ENCODE peak calls at places on chromosomes 5 and 9, in five cellular contexts. O, D, U, C and P are unnamed samples.

GRCh38 chr5:29001666-29002065 is 1963.3 kb upstream of the CDH9 start:
- DNase-seq in O (no peak), D (no peak), U (no peak), C (no peak), P (no peak)

GRCh38 chr9:95078934-95079333 is 238.6 kb downstream of the FANCC start:
- DNase-seq in O (no peak), D (peak; percentile 11), U (no peak), C (no peak), P (no peak)

GRCh38 chr9:129237804-129238203 is 59.7 kb upstream of the IER5L start:
- DNase-seq in O (no peak), D (no peak), U (no peak), C (no peak), P (no peak)

GRCh38 chr5:67095346-67095871 is 101.2 kb downstream of the CD180 start:
- DNase-seq in O (no peak), D (peak; percentile 81), U (peak; percentile 44), C (peak; percentile 91), P (no peak)

GRCh38 chr5:14153932-14154646 is 10.9 kb downstream of the TRIO start:
- DNase-seq in O (no peak), D (peak; percentile 81), U (peak; percentile 91), C (peak; percentile 85), P (no peak)

GRCh38 chr5:137695651-137696428 is 40.0 kb downstream of the KLHL3 start:
- DNase-seq in O (peak; percentile 7), D (peak; percentile 17), U (no peak), C (peak; percentile 66), P (peak; percentile 5)

GRCh38 chr9:128203024-128203841 is at the start of gene DNM1:
- DNase-seq in O (peak; percentile 86), D (no peak), U (peak; percentile 45), C (peak; percentile 88), P (peak; percentile 78)

GRCh38 chr5:63323926-63324325 is 638.3 kb downstream of the HTR1A start:
- DNase-seq in O (no peak), D (no peak), U (no peak), C (no peak), P (no peak)

GRCh38 chr9:132804576-132805295 is 73.3 kb downstream of the AK8 start:
- DNase-seq in O (no peak), D (no peak), U (no peak), C (no peak), P (no peak)

GRCh38 chr9:133141833-133142594 is 21.0 kb upstream of the RALGDS start:
- DNase-seq in O (peak; percentile 54), D (peak; percentile 55), U (no peak), C (peak; percentile 89), P (peak; percentile 69)

DNA sequence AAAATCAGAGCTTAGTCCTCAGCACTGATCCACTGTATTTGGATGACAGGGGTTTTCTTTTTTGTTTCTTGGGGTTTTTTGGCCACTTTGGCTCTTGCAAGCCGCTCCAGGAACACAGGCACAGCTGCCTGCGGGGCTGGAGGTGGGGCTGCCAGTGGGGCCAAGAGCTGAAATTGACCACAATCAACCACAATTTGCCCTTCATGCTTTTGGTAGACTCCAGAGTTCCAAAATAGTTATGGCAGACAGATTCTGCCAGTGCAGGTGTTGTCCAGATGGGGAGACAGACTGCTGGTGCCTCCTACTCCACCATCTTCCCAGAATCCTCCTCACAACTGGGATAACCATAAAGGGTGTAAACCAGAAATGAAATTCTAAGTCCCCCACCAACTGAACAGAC is 36.5 kb downstream of the PLEKHG4B start:
- DNase-seq in O (no peak), D (no peak), U (peak; percentile 33), C (no peak), P (no peak)
- H3K9me3 ChIP-seq in O (no peaks in the 10 kb centered on the region), D (no peaks in the 10 kb centered on the region), U (no peaks in the 10 kb centered on the region), C (peaks cover 3% of the 10 kb centered on the region), P (peaks cover 10% of the 10 kb centered on the region)

DNA sequence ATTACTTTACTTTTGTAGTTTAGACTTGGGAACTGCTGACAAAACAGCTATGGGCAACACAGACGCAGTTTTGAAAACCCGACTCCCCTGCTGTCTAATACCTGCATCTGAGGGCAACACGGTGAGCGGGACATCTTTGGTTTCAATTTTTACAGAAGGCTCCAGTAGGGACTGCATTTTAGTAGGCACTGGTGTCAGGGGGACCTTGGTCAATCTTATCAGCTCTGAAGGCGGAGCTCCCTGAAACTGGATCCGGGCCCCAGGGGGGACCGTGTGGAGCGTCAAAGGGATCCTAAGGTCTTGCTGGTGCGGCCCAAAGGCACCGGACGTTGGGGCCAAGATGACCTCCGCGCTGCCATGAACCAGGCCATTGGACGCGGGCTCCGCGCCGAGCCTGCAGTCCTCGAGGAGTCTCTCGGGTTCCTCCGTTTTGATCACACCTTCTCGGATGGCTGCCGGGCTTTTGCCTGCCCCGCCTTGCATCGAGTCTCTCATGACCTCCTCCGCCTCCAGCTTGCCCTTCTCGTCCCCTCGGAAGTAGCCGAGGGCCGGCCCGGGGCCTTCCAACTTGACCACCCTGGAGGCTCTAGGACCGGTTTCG is 1.1 kb downstream of the SOX30 start:
- DNase-seq in O (no peak), D (no peak), U (no peak), C (peak; percentile 49), P (no peak)
- H3K9me3 ChIP-seq in O (no peaks in the 10 kb centered on the region), D (no peaks in the 10 kb centered on the region), U (no peaks in the 10 kb centered on the region), C (no peaks in the 10 kb centered on the region), P (no peaks in the 10 kb centered on the region)

DNA sequence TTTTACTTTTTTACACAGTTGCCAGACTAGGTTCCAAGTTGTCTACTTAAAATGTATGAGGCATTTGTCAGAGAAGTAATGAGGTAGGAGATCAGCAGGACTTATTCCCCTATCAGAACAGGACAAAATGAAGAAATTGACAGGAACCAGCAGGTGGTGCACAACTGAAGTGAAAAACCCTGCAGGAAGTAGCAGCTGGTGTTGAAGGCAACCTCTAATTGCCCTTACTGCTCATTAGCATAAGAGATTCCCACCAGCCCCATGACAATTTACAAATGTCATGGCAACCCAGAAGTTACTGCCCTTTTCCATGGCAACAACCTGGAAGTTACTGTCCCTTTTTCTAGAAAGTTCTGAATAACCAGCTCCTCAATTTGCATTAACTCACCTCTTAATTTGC is 5.4 kb downstream of the PCDHB15 start:
- DNase-seq in O (no peak), D (no peak), U (no peak), C (no peak), P (no peak)
- H3K9me3 ChIP-seq in O (peaks cover 5% of the 10 kb centered on the region), D (no peaks in the 10 kb centered on the region), U (no peaks in the 10 kb centered on the region), C (peaks cover 16% of the 10 kb centered on the region), P (peaks cover 32% of the 10 kb centered on the region)

GRCh38 chr5:166648736-166649135 is 1642.7 kb upstream of the WWC1 start:
- DNase-seq in O (no peak), D (no peak), U (no peak), C (no peak), P (no peak)
- H3K9me3 ChIP-seq in O (no peaks in the 10 kb centered on the region), D (no peaks in the 10 kb centered on the region), U (no peaks in the 10 kb centered on the region), C (no peaks in the 10 kb centered on the region), P (no peaks in the 10 kb centered on the region)

DNA sequence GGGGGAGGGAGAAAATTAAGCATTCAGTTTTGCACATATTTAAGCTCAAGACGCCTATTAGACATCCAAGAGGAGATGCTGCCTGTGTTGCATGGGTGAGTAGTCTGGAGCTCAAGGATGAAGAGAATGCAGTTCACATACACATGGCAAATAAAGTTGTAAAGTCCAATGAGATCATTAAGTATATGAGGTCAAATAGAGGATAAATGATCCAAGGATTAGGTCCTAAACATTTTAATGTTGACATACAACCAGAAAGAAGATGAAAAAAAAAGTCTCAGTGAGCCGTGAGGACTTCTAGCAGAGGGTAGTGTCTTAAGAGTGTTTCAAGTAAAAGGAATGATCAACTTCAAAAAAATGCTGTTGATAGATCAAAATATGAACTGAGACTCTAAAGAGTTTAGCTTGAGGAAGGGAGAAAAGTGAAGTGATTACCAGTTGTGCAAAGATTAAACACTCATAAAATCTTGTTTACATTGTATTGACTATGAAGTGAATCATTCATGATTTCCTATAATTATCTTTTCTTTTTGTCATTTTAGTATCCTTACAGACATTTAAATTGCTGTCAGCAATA is 251.8 kb downstream of the ZNF608 start:
- DNase-seq in O (no peak), D (no peak), U (no peak), C (no peak), P (no peak)
- H3K9me3 ChIP-seq in O (no peaks in the 10 kb centered on the region), D (no peaks in the 10 kb centered on the region), U (no peaks in the 10 kb centered on the region), C (no peaks in the 10 kb centered on the region), P (no peaks in the 10 kb centered on the region)

DNA sequence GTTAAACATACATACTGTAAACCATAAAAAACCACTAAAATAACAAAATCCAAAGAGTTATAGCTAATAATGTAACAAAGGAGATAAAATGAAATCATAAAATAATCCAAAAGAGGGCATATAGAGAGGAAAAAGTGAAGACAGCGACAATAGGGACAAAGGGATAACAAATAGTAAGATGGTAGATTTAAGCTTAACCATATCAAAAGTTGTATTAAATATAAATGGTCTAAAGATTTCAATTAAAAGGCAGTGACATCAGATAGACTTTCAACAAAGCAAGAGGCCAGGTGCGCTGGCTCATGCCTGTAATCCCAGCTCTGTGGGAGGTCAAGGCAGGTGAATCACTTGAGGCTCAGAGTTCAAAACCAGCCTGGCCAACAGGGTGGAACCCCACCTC is 54.7 kb upstream of the SREK1 start:
- DNase-seq in O (no peak), D (no peak), U (no peak), C (no peak), P (no peak)
- H3K9me3 ChIP-seq in O (no peaks in the 10 kb centered on the region), D (no peaks in the 10 kb centered on the region), U (no peaks in the 10 kb centered on the region), C (no peaks in the 10 kb centered on the region), P (peaks cover 5% of the 10 kb centered on the region)

DNA sequence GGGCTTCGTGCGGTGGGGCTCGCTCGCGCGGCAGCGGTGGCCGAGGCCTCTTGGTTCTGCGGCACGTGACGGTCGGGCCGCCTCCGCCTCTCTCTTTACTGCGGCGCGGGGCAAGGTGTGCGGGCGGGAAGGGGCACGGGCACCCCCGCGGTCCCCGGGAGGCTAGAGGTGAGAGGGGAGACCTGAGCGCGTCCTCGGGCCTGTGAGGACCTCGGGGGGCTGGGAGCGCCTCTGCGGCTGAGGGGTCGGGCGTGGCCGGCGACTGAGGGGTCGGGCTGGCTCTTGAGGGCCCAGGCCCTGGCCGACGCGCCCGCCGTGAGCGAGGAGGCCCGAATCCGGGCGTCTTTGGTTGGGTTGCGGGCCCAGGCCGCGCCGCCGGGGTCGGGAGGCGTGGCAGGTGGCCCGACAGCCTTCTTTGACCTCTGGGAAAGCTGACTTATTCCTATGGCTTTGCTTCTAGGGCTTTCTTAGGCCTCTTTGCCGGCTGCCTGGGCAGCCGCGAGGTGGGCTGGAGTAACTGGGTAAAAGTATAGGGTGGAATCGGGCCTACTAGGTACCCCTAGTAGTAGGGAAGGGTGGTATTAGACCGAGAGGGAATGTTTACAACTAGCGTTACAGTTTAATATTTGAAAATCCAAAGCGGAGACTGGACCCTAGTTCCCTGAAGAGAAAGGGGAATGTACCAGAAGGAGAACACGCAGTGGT is at the start of gene CANX:
- DNase-seq in O (no peak), D (no peak), U (no peak), C (no peak), P (no peak)
- H3K9me3 ChIP-seq in O (no peaks in the 10 kb centered on the region), D (no peaks in the 10 kb centered on the region), U (no peaks in the 10 kb centered on the region), C (no peaks in the 10 kb centered on the region), P (no peaks in the 10 kb centered on the region)

GRCh38 chr5:2258861-2259260 is 376.1 kb upstream of the IRX4 start:
- DNase-seq in O (no peak), D (no peak), U (no peak), C (no peak), P (no peak)
- H3K9me3 ChIP-seq in O (no peaks in the 10 kb centered on the region), D (no peaks in the 10 kb centered on the region), U (no peaks in the 10 kb centered on the region), C (peaks cover 2% of the 10 kb centered on the region), P (no peaks in the 10 kb centered on the region)